ENCODE peak calls at places on chromosome 18, in four cellular contexts. Y is HepG2, R is GM12878, K is NT2/D1. J is an unnamed sample.

GRCh38 chr18:57210711-57211411 is 64.0 kb downstream of the BOD1L2 start:
- DNase-seq in K (no peak), Y (peak), R (no peak), J (no peak)

GRCh38 chr18:33115917-33116316 is 324.6 kb downstream of the CCDC178 start:
- DNase-seq in K (no peak), Y (no peak), R (no peak), J (no peak)

GRCh38 chr18:3710712-3711269 is 260.8 kb downstream of the TGIF1 start:
- DNase-seq in K (no peak), R (no peak), Y (no peak), J (no peak)

GRCh38 chr18:41761329-41762028 is 193.6 kb upstream of the PIK3C3 start:
- DNase-seq in Y (no peak), R (no peak), K (no peak), J (no peak)

GRCh38 chr18:63505566-63506335 is 29.0 kb downstream of the SERPINB5 start:
- DNase-seq in K (peak), Y (peak), R (no peak), J (peak)

GRCh38 chr18:12403601-12404506 is 3.9 kb upstream of the PRELID3A start:
- DNase-seq in K (no peak), R (no peak), Y (no peak), J (no peak)

GRCh38 chr18:48711651-48712486 is 173.0 kb downstream of the CTIF start:
- DNase-seq in Y (peak), K (peak), R (no peak), J (peak)

GRCh38 chr18:46555213-46555612 is 101.8 kb downstream of the LOXHD1 start:
- DNase-seq in K (no peak), Y (peak), R (no peak), J (no peak)

GRCh38 chr18:9681217-9681616 is 26.9 kb upstream of the RAB31 start:
- DNase-seq in R (no peak), K (no peak), Y (no peak), J (no peak)

GRCh38 chr18:12659904-12660605 is 2.1 kb upstream of the SPIRE1 start:
- DNase-seq in K (no peak), Y (peak), R (no peak), J (peak)

GRCh38 chr18:27213123-27213717 is 28.1 kb upstream of the CHST9 start:
- DNase-seq in R (no peak), K (no peak), Y (no peak), J (no peak)

GRCh38 chr18:25832008-25832604 is 258.3 kb downstream of the SS18 start:
- DNase-seq in K (no peak), R (no peak), Y (peak), J (peak)

GRCh38 chr18:1438458-1438910 is 533.8 kb downstream of the ADCYAP1 start:
- DNase-seq in K (no peak), R (no peak), Y (no peak), J (no peak)

GRCh38 chr18:48762836-48763713 is 187.7 kb downstream of the SMAD7 start:
- DNase-seq in R (no peak), Y (no peak), K (no peak), J (no peak)

GRCh38 chr18:8151176-8151575 is 458.1 kb upstream of the RAB12 start:
- DNase-seq in Y (no peak), K (no peak), R (no peak), J (no peak)

GRCh38 chr18:35409921-35410320 is 32.8 kb upstream of the ZNF396 start:
- DNase-seq in K (no peak), R (no peak), Y (no peak), J (no peak)

GRCh38 chr18:45056907-45057306 is 376.2 kb downstream of the SETBP1 start:
- DNase-seq in K (no peak), Y (no peak), R (no peak), J (no peak)

GRCh38 chr18:14074187-14074586 is 58.0 kb downstream of the ZNF519 start:
- DNase-seq in R (no peak), K (no peak), Y (no peak), J (peak)
- TF ChIP-seq SUZ12 in R (no peak), K (no peak), Y (no peak), J (no peak)

DNA sequence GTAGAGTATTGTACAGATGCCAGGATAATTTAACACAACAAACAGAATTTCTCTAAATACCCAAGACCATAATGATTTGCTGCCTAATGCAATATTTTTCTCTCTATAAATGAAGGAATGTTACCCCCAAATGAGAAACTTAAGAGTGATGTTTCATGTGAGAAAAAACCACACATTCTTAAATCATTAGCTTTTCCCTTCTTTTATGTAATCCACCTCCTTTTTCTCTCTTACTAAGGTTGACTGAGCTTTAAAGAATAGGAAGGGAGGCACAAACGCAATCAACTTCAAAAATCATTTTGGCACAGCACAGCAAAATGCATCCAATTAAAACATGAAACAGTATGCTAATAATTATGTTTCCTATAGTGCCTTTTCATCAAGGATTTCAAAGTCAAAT is 698.1 kb upstream of the CDH2 start:
- DNase-seq in K (no peak), Y (no peak), R (no peak), J (no peak)
- TF ChIP-seq SUZ12 in K (no peak), Y (no peak), R (no peak), J (no peak)

DNA sequence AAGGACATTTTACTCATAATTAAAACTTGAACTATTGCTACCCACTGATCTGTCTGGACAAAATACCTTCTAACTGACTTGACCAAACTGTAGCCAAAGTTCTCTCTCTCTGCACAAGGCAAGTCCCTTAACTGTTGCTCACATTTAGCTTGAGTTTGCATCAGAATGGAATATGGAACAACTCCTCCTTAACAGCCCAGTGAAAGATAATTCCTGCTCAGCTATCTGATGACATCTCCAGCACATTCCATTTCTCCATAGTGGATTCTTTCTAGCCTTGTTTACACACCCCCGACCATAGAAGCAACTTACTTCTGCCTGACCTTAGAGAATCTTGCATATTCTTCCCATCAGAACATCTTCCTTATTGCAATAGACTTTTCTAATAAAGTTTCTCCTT is 317.2 kb upstream of the CDH2 start:
- DNase-seq in K (no peak), R (no peak), Y (no peak), J (no peak)
- TF ChIP-seq SUZ12 in K (no peak), R (no peak), Y (no peak), J (no peak)

DNA sequence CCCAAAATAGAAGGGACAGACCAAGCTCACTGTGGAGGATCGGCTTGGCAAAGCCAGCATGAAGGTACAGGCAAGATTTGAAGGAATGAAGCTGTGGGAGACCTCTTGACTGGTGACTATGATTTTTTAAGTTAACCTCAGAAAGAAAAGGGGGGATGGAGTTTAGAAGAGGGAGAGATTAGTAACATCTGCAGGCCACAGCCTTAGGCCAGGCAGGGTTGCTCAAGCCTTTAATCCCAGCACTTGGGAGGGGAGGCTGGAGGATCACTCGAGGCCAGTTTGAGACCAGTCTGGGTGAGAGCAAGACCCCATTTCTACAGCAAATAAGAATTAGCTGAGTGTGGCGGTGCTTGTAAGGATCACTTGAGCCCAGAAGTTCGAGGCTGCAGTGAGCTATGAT is 46.6 kb downstream of the ZNF532 start:
- DNase-seq in Y (no peak), K (no peak), R (no peak), J (no peak)
- TF ChIP-seq SUZ12 in Y (no peak), K (no peak), R (no peak), J (no peak)

DNA sequence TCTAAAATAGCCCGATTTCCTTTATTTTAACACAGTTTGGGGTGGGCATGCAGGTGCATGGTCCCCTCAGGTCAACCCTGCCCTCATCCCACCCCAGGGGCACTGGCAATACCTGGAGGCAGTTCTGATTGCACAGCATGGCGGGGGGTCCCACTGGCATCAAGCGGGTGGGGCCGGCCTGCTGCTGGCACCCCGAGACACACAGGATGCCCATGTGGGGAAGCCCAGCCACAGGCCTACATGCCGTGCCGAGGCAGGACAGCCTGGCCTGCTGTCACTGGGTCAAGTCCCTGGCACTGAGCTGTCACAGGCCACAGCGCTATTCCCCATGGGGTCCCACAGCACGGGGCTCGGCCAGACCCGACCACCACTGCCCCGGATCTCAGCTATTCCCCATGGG is 11.9 kb upstream of the KCNG2 start:
- DNase-seq in Y (no peak), R (no peak), K (no peak), J (no peak)
- TF ChIP-seq SUZ12 in Y (no peak), R (no peak), K (no peak), J (no peak)

DNA sequence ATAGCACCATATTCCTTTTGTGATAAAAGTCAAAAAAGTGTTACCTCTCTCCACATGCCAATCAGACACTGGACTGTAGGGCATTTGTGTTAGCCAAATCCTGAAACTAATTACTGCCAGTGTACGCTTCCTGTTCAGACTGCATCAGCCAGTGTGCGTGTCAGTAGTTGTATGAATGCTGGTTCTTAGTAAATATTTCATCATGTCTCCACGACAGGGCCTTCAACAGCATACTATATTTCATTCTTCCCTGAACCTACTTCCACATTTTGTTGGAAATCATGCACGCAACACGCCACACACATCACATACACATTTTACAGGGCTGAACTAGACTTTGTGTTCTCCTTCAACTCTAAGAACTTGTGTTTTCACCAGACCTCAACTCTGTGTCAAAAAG is 77.5 kb downstream of the EPB41L3 start:
- DNase-seq in Y (no peak), K (no peak), R (no peak), J (no peak)
- TF ChIP-seq SUZ12 in Y (no peak), K (no peak), R (no peak), J (no peak)

DNA sequence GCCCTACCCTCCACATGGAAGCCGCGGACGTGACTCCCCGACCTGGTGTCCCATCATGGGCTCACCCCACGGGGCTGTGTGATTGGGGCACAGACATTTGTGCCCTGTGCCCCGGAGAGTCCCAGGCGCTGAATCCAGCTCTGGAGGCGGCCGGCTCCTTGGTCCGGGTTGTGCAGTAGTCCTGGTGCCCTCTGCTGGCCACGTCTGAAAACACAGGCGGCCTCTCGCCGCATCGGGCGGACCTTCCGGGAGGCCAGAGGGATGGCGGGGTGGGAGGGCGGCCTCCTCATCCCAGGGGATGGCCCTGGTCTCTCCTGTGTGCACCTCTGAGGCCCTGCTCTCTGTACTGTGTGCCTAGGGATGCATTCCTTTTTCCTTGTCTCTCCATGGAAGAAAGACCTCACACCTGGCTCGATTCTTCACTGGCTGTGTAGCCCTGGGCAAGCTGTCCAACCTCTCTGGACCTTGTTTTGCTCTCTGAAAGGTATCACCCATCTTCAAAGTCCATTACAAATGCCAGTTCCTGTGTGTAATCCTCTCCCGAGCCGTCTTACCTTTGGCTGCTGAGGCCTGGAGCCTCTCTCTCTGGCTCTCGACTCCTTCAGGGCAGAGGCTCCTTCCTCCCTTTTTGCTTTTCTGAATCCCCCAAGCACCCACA is 27.6 kb downstream of the CELF4 start:
- DNase-seq in K (no peak), Y (peak), R (no peak), J (peak)
- TF ChIP-seq SUZ12 in K (no peak), Y (no peak), R (no peak), J (no peak)